ENCODE peak calls at places on chromosomes 16 and 17, in six cellular contexts. A is RWPE1, Y is neural progenitor cell, Z is mucosa of descending colon, I is HFF-Myc, S is fibroblast of mammary gland. M is an unnamed sample.

GRCh38 chr17:30238003-30238344 is 2.5 kb upstream of the SLC6A4 start:
- DNase-seq in Y (no peak), I (no peak), S (no peak), Z (no peak), A (no peak), M (no peak)

GRCh38 chr17:17937958-17938357 is 34.2 kb downstream of the TOM1L2 start:
- DNase-seq in S (no peak), Z (no peak), Y (no peak), I (no peak), A (no peak), M (peak)

GRCh38 chr17:3964203-3965122 is at the start of gene ATP2A3:
- DNase-seq in Z (peak), Y (peak), A (no peak), S (no peak), I (no peak), M (no peak)

GRCh38 chr17:35192708-35193107 is 1.5 kb downstream of the SLC35G3 start:
- DNase-seq in S (no peak), A (no peak), I (no peak), Z (no peak), Y (no peak), M (no peak)

GRCh38 chr16:2776500-2777139 is 460 bp downstream of the ELOB start:
- DNase-seq in S (no peak), Z (peak), I (no peak), A (no peak), Y (peak), M (no peak)

GRCh38 chr16:16063685-16064084 is 114.3 kb downstream of the ABCC1 start:
- DNase-seq in I (no peak), A (no peak), Y (no peak), S (no peak), Z (no peak), M (no peak)

GRCh38 chr17:18043491-18043890 is 4.3 kb downstream of the GID4 start:
- DNase-seq in Y (no peak), I (no peak), A (no peak), Z (no peak), S (peak), M (peak)

GRCh38 chr17:45977976-45978626 is 20.9 kb upstream of the STH start:
- DNase-seq in S (no peak), Z (no peak), A (no peak), Y (no peak), I (no peak), M (no peak)

GRCh38 chr17:82213251-82214011 is 789 bp upstream of the CCDC57 start:
- DNase-seq in S (peak), Y (peak), Z (peak), A (peak), I (no peak), M (peak)

GRCh38 chr16:81497690-81498089 is 53.1 kb downstream of the CMIP start:
- DNase-seq in S (no peak), I (no peak), Y (no peak), A (no peak), Z (peak), M (no peak)

GRCh38 chr16:20844588-20844987 is 38.3 kb downstream of the REXO5 start:
- DNase-seq in Z (no peak), S (no peak), Y (no peak), A (no peak), I (no peak), M (no peak)

GRCh38 chr16:25143898-25144297 is 32.4 kb downstream of the LCMT1 start:
- DNase-seq in A (no peak), Z (no peak), S (no peak), Y (peak), I (no peak), M (peak)
- TF ChIP-seq CTCF in A (no peak), Z (peak), S (peak), Y (peak), I (peak), M (peak)

DNA sequence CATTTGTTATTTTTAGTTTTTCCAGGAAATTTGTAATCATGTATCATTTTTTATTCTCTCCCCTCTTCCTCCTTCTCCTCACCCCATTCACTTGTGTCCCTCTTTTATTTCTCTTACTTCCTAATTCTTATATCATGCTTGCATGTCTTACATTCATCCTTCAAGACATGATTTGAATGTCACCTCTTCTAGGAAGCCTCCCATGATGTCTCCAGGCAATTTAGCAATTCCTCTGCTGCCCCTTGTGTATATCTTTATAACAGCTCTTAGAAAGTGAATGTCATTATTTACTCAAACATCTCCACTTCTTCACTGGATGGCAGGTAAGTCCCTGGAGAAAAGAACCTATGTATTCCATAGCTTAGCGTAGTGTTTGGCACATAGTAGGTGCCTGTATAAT is 7.8 kb downstream of the HNF1B start:
- DNase-seq in I (no peak), A (no peak), Z (no peak), S (peak), Y (no peak), M (peak)
- TF ChIP-seq CTCF in I (no peak), A (no peak), Z (no peak), S (peak), Y (no peak), M (peak)

DNA sequence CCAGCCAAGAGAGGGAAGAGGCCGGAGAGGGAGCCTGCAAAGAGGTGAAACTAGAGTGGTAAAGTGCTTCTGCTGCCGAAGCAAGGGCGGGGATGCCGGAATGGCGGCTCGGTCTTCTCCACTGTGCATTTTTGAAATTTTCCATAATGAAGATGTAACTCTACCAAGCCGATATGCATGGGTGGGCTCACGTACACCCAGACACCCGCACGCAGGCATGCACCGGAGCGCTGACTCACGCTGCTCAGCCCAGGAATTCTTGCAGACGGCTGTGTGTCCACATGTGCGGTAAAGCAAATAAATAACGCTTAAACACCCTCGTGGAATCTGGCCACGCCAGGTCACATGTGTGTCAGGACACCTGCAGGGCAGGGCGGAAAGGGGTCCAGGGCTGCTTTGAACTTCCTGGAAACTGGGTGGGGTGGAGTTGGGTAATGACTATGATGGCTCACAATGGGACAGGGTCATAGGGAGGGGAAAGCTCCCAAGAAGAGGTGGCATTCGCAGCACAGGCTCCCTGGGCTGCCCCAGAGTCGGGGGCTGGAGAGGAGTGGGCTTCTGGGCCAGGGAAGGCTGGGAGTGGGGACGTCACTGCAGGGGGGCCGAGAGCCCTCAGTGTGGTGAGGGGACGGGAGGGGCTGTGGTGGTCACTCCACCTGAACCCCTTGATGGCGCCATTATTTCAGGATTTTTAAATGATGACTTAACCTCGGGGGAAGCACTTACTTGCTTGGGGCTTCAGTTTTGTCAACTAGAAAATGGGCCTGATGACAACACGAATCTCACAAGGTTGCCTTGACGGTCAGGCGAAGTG is 265.5 kb downstream of the PARN start:
- DNase-seq in Z (no peak), I (no peak), A (peak), S (peak), Y (peak), M (peak)
- TF ChIP-seq CTCF in Z (no peak), I (no peak), A (no peak), S (no peak), Y (peak), M (no peak)

GRCh38 chr17:50505731-50506130 is 2.5 kb upstream of the MYCBPAP start:
- DNase-seq in S (no peak), Z (no peak), Y (no peak), I (no peak), A (no peak), M (peak)

GRCh38 chr17:50507871-50508572 is at the start of gene MYCBPAP:
- DNase-seq in A (no peak), Y (peak), S (peak), Z (peak), I (no peak), M (peak)

GRCh38 chr17:50511058-50511457 is 2.8 kb downstream of the MYCBPAP start:
- DNase-seq in S (peak), Y (no peak), A (no peak), Z (peak), I (no peak), M (peak)

GRCh38 chr17:50506298-50506697 is 1.9 kb upstream of the MYCBPAP start:
- DNase-seq in S (no peak), I (no peak), Z (peak), Y (no peak), A (no peak), M (no peak)

DNA sequence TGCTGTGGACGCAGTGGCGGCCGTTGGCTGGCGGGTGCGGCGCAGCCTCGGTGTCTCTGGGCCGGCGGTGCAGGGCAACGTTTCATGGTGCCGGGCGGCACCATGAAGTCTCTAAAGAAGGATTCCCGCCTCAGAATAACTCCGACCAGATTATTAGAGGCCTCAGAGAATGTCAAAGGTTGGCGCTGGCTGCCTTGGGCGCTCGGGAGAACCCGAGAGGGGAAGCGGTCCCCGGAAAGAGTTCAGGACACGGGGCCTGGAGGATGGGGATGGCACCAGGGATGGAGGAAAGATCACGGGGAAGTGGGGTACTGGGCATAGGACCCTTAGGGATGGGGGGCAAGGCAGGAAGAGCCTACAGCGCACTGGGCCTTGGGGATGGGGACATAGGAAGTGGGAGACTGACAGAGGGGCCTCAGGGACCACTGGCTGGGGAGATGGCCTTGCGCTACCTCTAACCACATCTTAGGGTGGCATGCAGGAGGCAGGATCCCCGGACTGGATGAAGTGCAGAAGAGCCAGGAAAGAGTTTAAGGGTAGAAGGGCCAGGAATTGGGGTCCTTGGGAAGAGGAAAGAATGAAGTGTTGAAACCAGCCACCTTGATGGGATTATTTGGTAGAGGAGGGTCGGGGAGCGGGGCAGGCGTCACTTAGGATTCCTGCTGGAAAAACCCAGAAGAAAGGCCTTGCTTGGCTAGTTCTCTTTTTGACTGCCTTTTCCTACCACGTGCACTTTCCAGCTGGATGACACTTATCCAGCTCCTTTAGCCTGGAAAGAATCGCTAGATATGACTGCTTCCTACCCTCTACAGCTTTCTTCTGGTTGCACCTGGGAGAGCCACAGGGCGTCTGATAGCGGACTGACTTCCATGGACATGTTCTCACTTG is 578 bp downstream of the MYCBPAP start:
- DNase-seq in A (no peak), Z (peak), S (no peak), Y (no peak), I (no peak), M (no peak)
- TF ChIP-seq CTCF in A (no peak), Z (no peak), S (no peak), Y (no peak), I (no peak), M (no peak)

DNA sequence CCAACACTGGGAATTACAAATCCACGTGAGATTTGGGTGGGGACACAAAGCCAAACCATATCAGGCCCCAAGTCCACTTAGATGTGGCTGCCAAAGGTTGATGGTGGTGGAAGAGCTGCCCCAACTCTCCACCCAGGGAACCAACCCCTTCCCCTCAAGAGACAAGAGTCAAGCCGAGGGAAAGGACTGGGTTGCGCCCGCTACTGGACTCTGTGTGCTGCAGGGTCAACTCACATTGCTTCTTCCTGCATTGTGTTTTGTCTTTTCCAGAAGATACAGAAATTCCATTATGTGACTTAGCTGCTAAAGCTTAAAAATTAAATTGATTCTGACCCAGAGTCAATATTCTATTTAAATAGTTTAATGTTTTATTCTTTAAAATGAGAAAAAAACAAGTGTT is 58.5 kb downstream of the ADAMTS18 start:
- DNase-seq in Y (no peak), Z (no peak), A (no peak), S (peak), I (no peak), M (no peak)
- TF ChIP-seq CTCF in Y (peak), Z (no peak), A (no peak), S (peak), I (peak), M (peak)

DNA sequence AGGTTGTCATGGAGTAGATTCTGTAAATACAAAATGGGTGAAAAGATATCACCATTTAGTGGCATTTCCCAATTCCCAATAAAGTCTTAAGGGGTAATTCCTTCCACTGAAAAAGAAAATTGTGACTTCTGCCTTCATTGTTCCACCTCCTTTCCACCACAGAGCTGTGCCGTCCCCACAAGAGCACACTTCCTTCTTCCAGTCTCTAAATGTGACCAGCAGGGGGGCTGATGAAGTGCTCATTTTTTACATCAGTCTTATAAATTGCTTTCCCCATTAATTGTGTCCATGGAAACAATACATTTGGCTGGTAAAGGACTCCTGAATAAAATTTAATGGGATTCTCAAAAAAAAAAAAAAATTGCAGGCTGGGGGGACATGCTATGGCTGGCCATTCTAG is 260.8 kb upstream of the PSMD7 start:
- DNase-seq in A (peak), Y (peak), I (peak), Z (no peak), S (peak), M (peak)
- TF ChIP-seq CTCF in A (no peak), Y (peak), I (peak), Z (no peak), S (peak), M (no peak)

DNA sequence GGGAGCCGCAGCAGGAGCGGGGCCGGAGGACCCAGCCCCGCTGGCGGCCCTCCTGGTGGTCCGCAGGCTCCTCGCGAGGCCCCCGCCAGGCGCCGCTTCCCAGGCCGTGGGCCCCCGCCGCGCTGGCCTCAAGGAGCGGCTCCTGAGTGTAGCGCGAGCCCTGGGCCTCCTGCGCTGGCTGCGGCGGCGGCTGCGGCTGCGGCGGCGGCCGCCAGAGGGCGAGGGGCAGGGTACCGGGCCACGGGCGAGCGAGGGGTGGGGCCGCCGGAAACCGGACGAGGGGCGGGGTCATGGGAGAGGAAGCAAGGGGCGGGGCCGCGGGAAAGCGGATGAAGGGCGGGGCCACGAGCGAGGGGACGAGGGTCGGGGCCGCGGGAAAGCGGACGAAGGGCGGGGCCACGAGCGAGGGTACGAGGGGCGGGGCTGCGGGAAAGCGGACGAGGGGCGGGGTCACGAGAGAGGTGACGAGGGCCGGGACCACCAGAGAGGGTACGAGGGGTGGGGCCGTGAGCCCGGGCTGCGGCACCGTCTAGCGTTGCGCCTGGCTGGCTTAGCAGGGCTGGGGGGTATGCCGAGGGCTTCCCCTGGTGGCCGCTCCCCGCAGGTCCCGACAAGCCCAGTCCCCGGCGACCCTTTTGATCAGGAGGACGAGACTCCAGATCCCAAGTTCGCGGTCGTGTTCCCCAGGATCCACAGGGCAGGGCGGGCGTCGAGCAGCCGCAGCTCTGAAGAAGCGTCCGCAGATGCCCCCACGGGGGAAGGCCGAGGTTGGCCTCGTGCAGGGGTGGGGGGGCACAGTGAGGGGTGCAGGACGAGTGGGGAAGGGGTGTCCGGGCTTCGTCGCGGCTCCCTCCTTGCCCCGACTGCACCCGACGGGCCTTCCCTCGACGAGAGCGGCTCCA is 1.7 kb downstream of the MYO15B start:
- DNase-seq in A (peak), I (peak), S (peak), Z (peak), Y (peak), M (peak)
- TF ChIP-seq CTCF in A (peak), I (no peak), S (peak), Z (peak), Y (peak), M (no peak)

GRCh38 chr16:30654856-30655255 is 3.4 kb upstream of the FBRS start:
- DNase-seq in Z (no peak), I (no peak), S (no peak), Y (no peak), A (no peak), M (no peak)
- TF ChIP-seq CTCF in Z (no peak), I (no peak), S (no peak), Y (no peak), A (no peak), M (no peak)